ENCODE peak calls at places on chromosomes 5 and 9, in four cellular contexts. O is HepG2, C is suprapubic skin, N is H1. B is an unnamed sample.

GRCh38 chr5:136375920-136376319 is 10.6 kb upstream of the TRPC7 start:
- DNase-seq in N (no peak), C (no peak), O (no peak), B (no peak)

GRCh38 chr5:34891981-34892380 is 23.3 kb downstream of the RAD1 start:
- DNase-seq in N (no peak), C (no peak), O (no peak), B (no peak)

GRCh38 chr5:113034182-113034773 is 57.7 kb downstream of the DCP2 start:
- DNase-seq in O (no peak), C (no peak), N (no peak), B (no peak)

GRCh38 chr9:135151905-135152304 is 64.4 kb downstream of the OLFM1 start:
- DNase-seq in C (no peak), O (no peak), N (no peak), B (no peak)

GRCh38 chr5:136159457-136159856 is 26.8 kb downstream of the SMAD5 start:
- DNase-seq in N (no peak), O (no peak), C (no peak), B (no peak)

GRCh38 chr5:140322751-140323731 is 20.1 kb upstream of the PFDN1 start:
- DNase-seq in O (peak; percentile 72), N (no peak), C (no peak), B (peak; percentile 40)

GRCh38 chr9:106869028-106869427 is 6.1 kb downstream of the ZNF462 start:
- DNase-seq in O (no peak), N (no peak), C (no peak), B (no peak)

GRCh38 chr9:16335788-16336580 is 534.5 kb downstream of the BNC2 start:
- DNase-seq in O (no peak), N (no peak), C (no peak), B (peak; percentile 84)

GRCh38 chr5:72307968-72308852 is 11.8 kb downstream of the MRPS27 start:
- DNase-seq in N (peak; percentile 89), C (peak; percentile 99), O (peak; percentile 93), B (peak; percentile 97)

GRCh38 chr5:149549461-149550266 is 1.6 kb downstream of the CSNK1A1 start:
- DNase-seq in O (peak; percentile 86), N (no peak), C (peak; percentile 73), B (no peak)

DNA sequence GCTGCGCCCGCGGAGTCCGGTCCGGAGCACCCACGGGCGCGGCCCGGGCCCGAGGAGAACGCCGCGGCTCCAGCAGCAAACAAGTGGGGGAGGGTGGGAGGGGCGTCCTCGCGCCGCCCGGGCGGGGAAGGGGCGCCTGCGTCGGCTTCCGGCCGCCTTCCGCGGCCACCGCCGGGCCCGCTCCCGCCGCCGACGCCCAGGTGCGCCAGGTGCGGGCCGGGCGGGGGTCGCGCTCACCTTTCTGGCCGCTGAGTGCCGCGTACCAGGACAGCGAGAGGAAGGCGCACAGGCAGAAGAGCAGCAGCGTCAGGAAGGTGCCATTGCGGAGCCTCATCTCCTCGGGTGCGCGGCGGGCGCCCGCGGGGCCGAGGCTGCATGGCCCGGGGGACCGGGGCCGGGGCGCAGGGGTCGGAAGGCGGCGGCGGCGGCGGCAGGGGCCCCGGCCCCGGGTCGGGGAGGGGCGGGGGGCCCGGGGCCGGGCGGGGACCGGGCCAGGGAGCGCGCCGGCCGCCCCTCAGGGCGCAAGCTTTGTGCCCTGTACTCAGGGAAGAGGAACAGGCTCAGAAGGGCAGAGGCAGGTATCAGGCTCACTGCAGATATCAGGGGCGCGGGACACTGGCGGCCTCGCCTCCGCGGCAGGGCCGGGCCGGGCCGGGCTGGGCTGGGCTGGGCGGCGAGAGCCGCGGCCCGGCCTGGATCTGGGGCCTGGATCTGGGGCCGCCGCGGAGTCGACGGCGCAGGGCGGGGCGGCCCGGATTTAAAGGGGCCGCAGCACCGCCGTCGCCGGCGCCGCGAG is at the start of gene MGAT4B:
- DNase-seq in O (no peak), C (peak; percentile 83), N (no peak), B (peak; percentile 81)
- TF ChIP-seq POLR2A in O (peak; percentile 42), C (no peak), N (no peak), B (peak; percentile 61)

GRCh38 chr5:173746050-173746449 is 129.6 kb upstream of the BOD1 start:
- DNase-seq in O (peak; percentile 80), C (no peak), N (peak; percentile 31), B (no peak)
- H3K4me1 ChIP-seq in O (peaks cover 52% of the 10 kb centered on the region), C (no peaks in the 10 kb centered on the region), N (peaks cover 13% of the 10 kb centered on the region), B (no peaks in the 10 kb centered on the region)

DNA sequence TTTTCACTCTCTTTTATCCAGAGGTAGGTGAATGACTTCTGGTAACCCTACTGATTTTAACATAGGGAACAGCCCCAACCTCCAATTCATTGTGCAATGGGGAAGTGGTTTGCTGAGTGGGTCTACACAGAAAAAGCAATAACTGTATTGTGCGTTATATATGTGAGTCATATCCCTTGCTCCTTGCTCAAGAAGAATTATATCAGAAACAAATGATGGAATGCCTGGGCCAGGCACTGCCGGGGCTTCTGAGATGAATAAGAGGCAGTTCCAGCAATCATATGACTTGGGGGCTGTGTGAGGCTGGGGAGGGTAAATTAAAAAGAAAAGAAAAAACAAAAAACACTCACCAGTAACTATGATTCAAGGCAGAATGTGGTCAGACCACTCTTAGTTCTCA is 79.2 kb upstream of the ABCA1 start:
- DNase-seq in C (no peak), O (no peak), N (no peak), B (no peak)
- TF ChIP-seq EP300 in C (no peak), O (no peak), N (no peak), B (no peak)

DNA sequence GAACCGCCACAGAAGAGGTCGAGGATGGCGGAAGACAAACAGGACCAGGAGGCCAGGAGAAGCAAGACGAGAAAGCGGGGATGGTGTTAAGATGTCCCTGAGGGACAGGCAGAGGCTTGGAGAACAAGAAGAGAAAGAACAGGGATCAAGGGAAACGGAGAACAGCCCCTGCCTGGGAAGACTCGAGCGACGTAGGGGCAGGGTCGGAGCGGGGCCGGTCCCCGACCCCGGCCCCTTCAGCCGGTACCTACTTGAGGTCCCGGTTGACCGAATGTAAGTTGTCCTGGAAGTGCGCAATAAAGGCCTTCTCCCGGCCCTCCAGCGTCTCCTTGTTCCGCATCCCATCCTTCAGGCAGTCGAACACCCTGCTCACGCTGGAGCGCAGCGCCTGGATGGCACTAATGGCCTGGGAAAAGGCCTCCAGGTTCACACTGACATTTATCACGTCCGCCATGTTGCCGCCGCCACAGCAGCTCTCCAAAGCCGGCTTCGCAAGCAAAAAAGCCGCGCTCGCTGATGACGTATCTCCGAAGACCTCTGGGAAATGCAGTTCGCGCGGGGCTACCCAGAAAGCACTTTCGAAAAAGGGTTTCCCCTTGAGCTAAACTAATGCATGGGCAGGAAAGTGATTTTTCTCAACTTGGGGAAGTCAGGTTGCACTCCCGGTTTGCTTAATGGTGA is at the start of gene MED27:
- DNase-seq in C (peak; percentile 95), N (peak; percentile 63), O (peak; percentile 81), B (peak; percentile 90)
- TF ChIP-seq POLR2A in C (no peak), N (no peak), O (peak; percentile 51), B (no peak)

DNA sequence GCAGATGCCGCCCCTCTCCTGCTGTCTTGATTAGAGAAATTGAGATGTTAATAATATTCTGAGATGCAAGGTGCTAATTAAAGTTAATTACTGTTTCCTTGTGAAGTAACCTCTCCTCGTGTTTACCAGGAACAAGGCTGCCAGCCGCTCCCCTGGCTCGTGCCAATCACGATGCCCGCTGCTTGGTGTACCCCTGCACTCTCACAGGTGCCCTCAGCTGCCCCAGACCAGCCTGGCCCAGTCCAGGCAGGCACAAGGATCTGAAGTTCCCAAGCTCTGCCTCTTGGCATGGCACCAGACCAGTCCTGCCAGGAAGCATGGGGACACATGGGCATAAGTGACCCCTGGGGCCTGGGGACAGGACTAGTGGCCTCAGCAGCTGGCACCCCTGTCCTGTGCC is 36.4 kb downstream of the PCDH1 start:
- DNase-seq in N (no peak), C (no peak), O (no peak), B (no peak)
- H3K4me1 ChIP-seq in N (peaks cover 80% of the 10 kb centered on the region), C (peaks cover 37% of the 10 kb centered on the region), O (peaks cover 23% of the 10 kb centered on the region), B (no peaks in the 10 kb centered on the region)

GRCh38 chr5:132116072-132116471 is 42.5 kb downstream of the CSF2 start:
- DNase-seq in N (no peak), O (no peak), C (no peak), B (no peak)

GRCh38 chr5:132110195-132110594 is 36.6 kb downstream of the CSF2 start:
- DNase-seq in N (no peak), C (no peak), O (no peak), B (no peak)

GRCh38 chr5:132115375-132115774 is 41.8 kb downstream of the CSF2 start:
- DNase-seq in O (no peak), C (no peak), N (no peak), B (no peak)

GRCh38 chr5:132110930-132111329 is 37.3 kb downstream of the CSF2 start:
- DNase-seq in C (no peak), O (no peak), N (no peak), B (no peak)

DNA sequence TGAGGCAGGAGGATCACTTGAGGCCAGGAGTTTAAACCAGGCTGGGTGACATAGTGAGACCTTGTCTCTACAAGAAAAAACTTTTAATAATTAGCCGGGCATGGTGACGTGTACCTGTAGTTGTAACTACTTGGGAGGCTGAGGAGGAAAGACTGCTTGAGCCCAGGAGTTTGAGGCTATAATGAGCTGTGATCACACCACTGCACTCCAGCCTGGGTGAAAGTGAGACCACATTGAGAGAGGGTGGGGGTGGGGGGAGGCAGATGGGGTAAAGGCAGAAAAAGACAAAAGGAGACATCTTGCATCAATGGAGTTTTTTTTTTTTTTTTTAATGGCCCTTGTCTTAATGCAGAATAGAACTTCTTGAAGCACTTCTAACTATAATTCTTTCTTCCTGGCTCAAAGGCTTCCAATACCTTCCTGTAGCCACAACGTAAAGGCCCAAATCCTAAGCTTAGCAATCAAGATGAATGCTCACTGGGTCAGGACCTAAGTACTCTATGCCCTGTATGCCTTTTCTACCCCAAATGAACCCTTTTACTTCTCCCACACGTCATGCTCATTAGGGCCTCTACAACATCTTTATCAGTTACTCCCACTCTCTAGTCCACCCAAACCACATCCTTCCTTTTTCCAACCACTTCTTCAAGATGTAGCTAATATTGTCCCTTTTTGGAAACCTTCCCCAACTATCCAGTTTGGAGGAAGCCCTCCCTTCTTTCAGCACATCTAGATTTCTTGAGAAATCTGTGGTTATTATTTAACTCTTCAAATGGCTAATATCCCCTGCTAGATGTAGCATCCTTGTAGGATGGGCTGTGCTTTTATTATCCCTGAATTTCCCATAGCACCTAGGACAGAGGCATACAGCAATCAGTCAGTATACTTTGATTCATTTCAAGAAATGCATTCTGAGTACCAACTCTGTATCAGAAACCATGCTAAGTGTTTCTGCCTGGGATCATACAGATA is 40.8 kb downstream of the CSF2 start:
- DNase-seq in N (no peak), C (no peak), O (no peak), B (no peak)
- TF ChIP-seq EP300 in N (no peak), C (no peak), O (no peak), B (no peak)

B was measured in ovary.